ENCODE peak calls at places on chromosomes 6 and 20, in eight cellular contexts. E, X, S, D, L, B, T and C are unnamed samples.
A peak's percentile ranks its signal among the peaks of the same experiment; 100 is the strongest.

GRCh38 chr6:101386982-101387381 is 6.5 kb upstream of the GRIK2 start:
- DNase-seq in B (no peak), D (no peak), S (no peak), E (no peak), T (no peak), L (no peak), X (no peak), C (no peak)

GRCh38 chr20:44210422-44211176 is at the start of gene OSER1:
- DNase-seq in E (peak; percentile 96), D (peak; percentile 99), X (peak; percentile 97), B (peak; percentile 99), T (peak; percentile 99), L (peak; percentile 99), S (peak; percentile 98), C (peak; percentile 99)

GRCh38 chr6:33679761-33680160 is 31.7 kb downstream of the UQCC2 start:
- DNase-seq in T (no peak), L (no peak), B (no peak), D (no peak), E (no peak), X (no peak), S (no peak), C (no peak)

GRCh38 chr20:44576297-44576696 is 6.1 kb upstream of the PKIG start:
- DNase-seq in X (peak; percentile 81), L (no peak), B (no peak), E (no peak), T (no peak), D (peak; percentile 95), S (no peak), C (no peak)

GRCh38 chr6:36235309-36235708 is 34.6 kb upstream of the PNPLA1 start:
- DNase-seq in S (no peak), X (no peak), T (no peak), B (peak; percentile 61), E (no peak), D (peak; percentile 50), L (no peak), C (no peak)

GRCh38 chr20:35315199-35316020 is 23.2 kb upstream of the FAM83C start:
- DNase-seq in T (no peak), E (no peak), L (no peak), B (no peak), D (no peak), S (no peak), X (no peak), C (no peak)

GRCh38 chr6:5930968-5931367 is 75.8 kb downstream of the NRN1 start:
- DNase-seq in D (no peak), X (no peak), T (no peak), L (no peak), S (no peak), E (no peak), B (no peak), C (no peak)

GRCh38 chr20:51970858-51971257 is 168.5 kb upstream of the SALL4 start:
- DNase-seq in D (no peak), X (no peak), T (no peak), B (no peak), L (no peak), S (no peak), E (no peak), C (no peak)

GRCh38 chr6:80991316-80991715 is 761.2 kb downstream of the TENT5A start:
- DNase-seq in T (no peak), D (no peak), L (no peak), X (no peak), S (no peak), E (no peak), B (no peak), C (no peak)

GRCh38 chr6:142913511-142914047 is 31.4 kb downstream of the HIVEP2 start:
- DNase-seq in B (no peak), X (no peak), D (peak; percentile 85), T (no peak), S (no peak), L (no peak), E (no peak), C (no peak)

GRCh38 chr6:11700118-11700718 is 78.4 kb downstream of the ADTRP start:
- DNase-seq in L (no peak), S (peak; percentile 29), X (peak; percentile 83), B (no peak), D (peak; percentile 60), E (no peak), T (peak; percentile 36), C (peak; percentile 47)

GRCh38 chr6:99822741-99823512 is 171.1 kb downstream of the MCHR2 start:
- DNase-seq in T (peak; percentile 11), X (peak; percentile 58), E (no peak), L (no peak), B (no peak), D (peak; percentile 68), S (peak; percentile 69), C (peak; percentile 65)

GRCh38 chr6:6004147-6004995 is 2.4 kb downstream of the NRN1 start:
- DNase-seq in B (no peak), E (no peak), T (no peak), X (peak; percentile 29), S (peak; percentile 17), L (no peak), D (peak; percentile 31), C (peak; percentile 56)

GRCh38 chr6:44457606-44458005 is 70.1 kb downstream of the CDC5L start:
- DNase-seq in X (no peak), B (no peak), E (no peak), S (no peak), L (no peak), D (no peak), T (no peak), C (no peak)

GRCh38 chr6:115908906-115909559 is 151.7 kb downstream of the FRK start:
- DNase-seq in T (no peak), B (no peak), X (no peak), S (no peak), D (no peak), E (no peak), L (no peak), C (no peak)

GRCh38 chr20:4720121-4720976 is 1.4 kb upstream of the PRND start:
- DNase-seq in D (peak; percentile 96), E (peak; percentile 69), S (peak; percentile 46), X (peak; percentile 82), L (peak; percentile 87), T (peak; percentile 52), B (peak; percentile 79), C (peak; percentile 70)

GRCh38 chr6:34760108-34760507 is 2.8 kb downstream of the SNRPC start:
- DNase-seq in X (no peak), S (no peak), T (no peak), D (no peak), B (no peak), L (peak; percentile 50), E (no peak), C (no peak)

GRCh38 chr20:13984211-13984610 is 6.2 kb downstream of the SEL1L2 start:
- DNase-seq in X (no peak), D (no peak), S (peak; percentile 11), B (no peak), T (no peak), E (no peak), L (no peak), C (no peak)

DNA sequence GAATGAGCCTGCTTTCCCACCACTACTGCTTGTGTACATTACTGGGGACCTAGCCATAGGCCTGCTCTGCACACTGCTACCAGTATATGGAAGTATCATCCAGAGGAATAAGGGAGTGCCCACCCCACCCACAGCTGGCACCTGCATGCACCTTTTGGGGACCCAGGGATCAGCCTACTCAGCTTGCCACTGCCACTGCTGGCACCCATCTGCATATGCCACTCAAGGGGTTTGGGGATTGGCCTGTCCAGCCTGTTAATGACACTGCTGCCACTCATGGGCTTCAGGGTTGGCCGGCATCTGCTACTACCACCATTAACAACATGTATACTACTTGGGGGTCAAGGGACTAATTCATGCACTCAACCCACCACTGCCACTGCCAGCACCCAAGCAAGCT is 832.1 kb downstream of the PHF3 start:
- DNase-seq in X (no peak), T (no peak), L (no peak), D (no peak), B (no peak), S (no peak), E (no peak), C (no peak)
- H3K27ac ChIP-seq in X (no peak overlapping the region), T (no peak overlapping the region), L (no peak overlapping the region), D (no peak overlapping the region), B (no peak overlapping the region), S (no peak overlapping the region), E (no peak overlapping the region), C (no peak overlapping the region)

GRCh38 chr6:73513496-73513854 is 7.4 kb downstream of the EEF1A1 start:
- DNase-seq in L (no peak), S (no peak), T (no peak), D (peak; percentile 70), B (no peak), E (no peak), X (peak; percentile 30), C (no peak)

GRCh38 chr6:73514746-73515110 is 6.1 kb downstream of the EEF1A1 start:
- DNase-seq in E (no peak), X (peak; percentile 38), B (no peak), T (no peak), S (no peak), D (peak; percentile 77), L (no peak), C (no peak)

GRCh38 chr6:73511796-73512195 is 9.0 kb downstream of the EEF1A1 start:
- DNase-seq in B (no peak), L (no peak), E (no peak), D (peak; percentile 57), T (no peak), S (no peak), X (no peak), C (peak; percentile 24)

GRCh38 chr6:73516712-73517489 is 3.9 kb downstream of the EEF1A1 start:
- DNase-seq in B (no peak), T (no peak), L (no peak), S (no peak), E (no peak), D (peak; percentile 66), X (peak; percentile 37), C (peak; percentile 30)

GRCh38 chr6:73515204-73516101 is 5.4 kb downstream of the EEF1A1 start:
- DNase-seq in B (peak; percentile 65), L (no peak), T (peak; percentile 65), S (peak; percentile 59), E (no peak), X (peak; percentile 91), D (peak; percentile 82), C (peak; percentile 29)
- H3K36me3 ChIP-seq in B (peaks cover 52% of the 10 kb centered on the region), L (peaks cover 62% of the 10 kb centered on the region), T (no peaks in the 10 kb centered on the region), S (peaks cover 35% of the 10 kb centered on the region), E (peaks cover 48% of the 10 kb centered on the region), X (peaks cover 20% of the 10 kb centered on the region), D (peaks cover 46% of the 10 kb centered on the region), C (peaks cover 67% of the 10 kb centered on the region)

GRCh38 chr6:66210964-66211363 is 503.9 kb upstream of the EYS start:
- DNase-seq in T (no peak), L (no peak), B (no peak), E (no peak), D (peak; percentile 51), X (peak; percentile 11), S (no peak), C (no peak)
- H3K9me3 ChIP-seq in T (no peaks in the 10 kb centered on the region), L (peaks cover 7% of the 10 kb centered on the region), B (no peaks in the 10 kb centered on the region), E (peaks cover 6% of the 10 kb centered on the region), D (peaks cover 13% of the 10 kb centered on the region), X (no peaks in the 10 kb centered on the region), S (peaks cover 24% of the 10 kb centered on the region), C (no peaks in the 10 kb centered on the region)

DNA sequence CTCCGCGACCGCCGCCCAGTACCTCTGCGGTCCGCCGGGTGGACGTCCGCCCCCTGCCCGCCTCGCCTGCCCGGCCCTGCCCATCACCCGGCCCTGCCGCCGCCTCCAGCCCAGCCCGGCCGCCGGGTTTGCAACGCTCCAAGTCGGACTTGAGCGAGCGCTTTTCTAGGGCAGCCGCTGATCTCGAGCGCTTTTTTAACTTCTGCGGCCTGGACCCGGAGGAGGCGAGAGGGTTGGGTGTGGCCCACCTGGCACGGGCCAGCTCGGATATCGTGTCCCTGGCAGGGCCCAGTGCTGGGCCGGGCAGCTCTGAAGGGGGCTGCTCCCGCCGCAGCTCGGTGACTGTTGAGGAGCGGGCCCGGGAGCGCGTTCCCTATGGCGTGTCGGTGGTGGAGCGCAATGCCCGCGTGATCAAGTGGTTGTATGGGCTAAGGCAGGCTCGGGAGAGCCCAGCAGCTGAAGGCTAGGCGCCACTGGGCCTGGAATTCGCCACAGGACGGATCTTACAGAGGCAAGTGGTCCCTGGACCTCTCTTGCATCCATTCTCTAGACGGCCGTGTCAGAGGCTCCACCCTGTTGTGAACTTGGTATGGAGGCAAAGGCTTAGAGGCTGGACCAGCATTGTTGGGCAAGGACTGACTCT is 11.8 kb downstream of the FAM110A start:
- DNase-seq in D (no peak), E (no peak), S (no peak), B (peak; percentile 27), T (no peak), X (no peak), L (no peak), C (no peak)
- H3K27ac ChIP-seq in D (no peak overlapping the region), E (no peak overlapping the region), S (no peak overlapping the region), B (peak overlapping the region; percentile 63), T (no peak overlapping the region), X (no peak overlapping the region), L (no peak overlapping the region), C (peak overlapping the region; percentile 99)